ENCODE peak calls at places on chromosomes 5 and 9, in five cellular contexts. N, B, R, G and C are unnamed samples. For H3K4me1, the result is how much of the 10 kb centered on the place peaks cover.

GRCh38 chr9:79215819-79216218 is 355.9 kb upstream of the TLE4 start:
- DNase-seq in N (no peak), B (peak), R (no peak), G (no peak), C (peak)

GRCh38 chr5:147911427-147911826 is 5.1 kb upstream of the C5orf46 start:
- DNase-seq in N (no peak), B (no peak), R (no peak), G (no peak), C (no peak)

GRCh38 chr5:19256036-19256435 is 732.0 kb downstream of the CDH18 start:
- DNase-seq in N (no peak), B (peak), R (no peak), G (no peak), C (no peak)

GRCh38 chr5:96590796-96591195 is 71.4 kb upstream of the CAST start:
- DNase-seq in N (no peak), B (no peak), R (peak), G (no peak), C (peak)

GRCh38 chr9:127574089-127574921 is 37.8 kb upstream of the STXBP1 start:
- DNase-seq in N (no peak), B (no peak), R (no peak), G (peak), C (peak)

GRCh38 chr5:10201223-10201868 is 48.3 kb downstream of the ATPSCKMT start:
- DNase-seq in N (peak), B (no peak), R (peak), G (no peak), C (peak)

GRCh38 chr5:10479226-10479721 is 37.6 kb downstream of the ROPN1L start:
- DNase-seq in N (no peak), B (peak), R (peak), G (peak), C (peak)

GRCh38 chr9:137176302-137177182 is 4.7 kb upstream of the TMEM210 start:
- DNase-seq in N (peak), B (no peak), R (peak), G (no peak), C (peak)

GRCh38 chr5:89067362-89067761 is 184.4 kb upstream of the MEF2C start:
- DNase-seq in N (no peak), B (no peak), R (no peak), G (no peak), C (no peak)

GRCh38 chr5:97838214-97838613 is 655.2 kb upstream of the RIOK2 start:
- DNase-seq in N (no peak), B (peak), R (peak), G (peak), C (peak)

DNA sequence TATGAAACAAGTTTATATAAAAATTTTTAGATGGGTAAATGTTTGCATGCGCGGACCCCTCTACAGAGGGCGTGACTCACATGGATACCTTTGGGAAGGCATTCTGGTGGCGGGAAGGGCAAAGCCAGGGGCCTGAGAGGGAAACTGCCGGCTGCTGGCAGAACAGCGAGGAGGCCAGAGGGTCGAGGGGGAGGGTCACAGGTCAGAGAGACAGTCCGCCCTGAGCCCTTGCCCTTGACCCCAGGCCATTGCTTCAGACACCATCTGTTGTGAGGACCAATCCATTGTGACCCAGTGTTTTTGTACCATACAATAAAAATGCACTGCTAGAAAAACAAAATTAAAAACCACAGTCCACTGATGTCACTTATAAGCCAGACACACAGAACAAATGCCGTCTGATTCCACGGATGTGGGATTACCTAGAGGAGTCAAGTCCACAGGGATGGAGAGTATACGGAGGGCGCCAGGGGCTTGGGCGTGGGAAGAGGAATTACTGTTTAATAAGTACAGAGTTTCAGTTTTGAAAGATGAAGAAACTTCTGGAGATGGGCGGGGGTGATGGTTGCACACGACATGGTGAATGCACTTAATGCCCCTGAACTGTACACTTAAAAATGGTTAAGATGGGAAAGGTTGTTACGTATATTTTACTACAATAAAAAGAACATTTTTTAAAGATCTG is 11.9 kb downstream of the BTNL9 start:
- DNase-seq in N (no peak), B (no peak), R (no peak), G (no peak), C (no peak)
- H3K4me3 ChIP-seq in N (peak), B (no peak), R (no peak), G (no peak), C (peak)

DNA sequence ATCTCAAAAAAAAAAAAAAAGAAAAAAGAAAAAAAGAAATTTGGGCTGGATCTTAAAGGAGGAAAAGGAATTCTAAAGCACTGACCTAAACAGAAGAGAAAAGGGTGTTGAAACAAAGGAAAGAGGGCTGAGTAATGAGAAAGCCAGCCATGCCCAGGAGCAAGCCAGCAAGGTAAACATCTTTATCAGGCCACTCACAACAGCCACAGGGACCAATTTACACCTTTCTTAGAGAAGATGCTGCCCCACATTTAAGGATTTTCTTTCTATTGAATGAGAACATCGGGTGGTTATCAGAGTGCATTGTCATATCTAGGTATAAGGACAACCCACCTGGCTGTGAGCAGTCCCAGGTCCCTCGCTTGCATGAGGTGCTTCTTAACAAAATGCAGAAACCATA is 16.6 kb downstream of the LHFPL2 start:
- DNase-seq in N (no peak), B (no peak), R (no peak), G (no peak), C (no peak)
- H3K4me1 ChIP-seq in N (under half), B (under half), R (under half), G (under half), C (under half)

DNA sequence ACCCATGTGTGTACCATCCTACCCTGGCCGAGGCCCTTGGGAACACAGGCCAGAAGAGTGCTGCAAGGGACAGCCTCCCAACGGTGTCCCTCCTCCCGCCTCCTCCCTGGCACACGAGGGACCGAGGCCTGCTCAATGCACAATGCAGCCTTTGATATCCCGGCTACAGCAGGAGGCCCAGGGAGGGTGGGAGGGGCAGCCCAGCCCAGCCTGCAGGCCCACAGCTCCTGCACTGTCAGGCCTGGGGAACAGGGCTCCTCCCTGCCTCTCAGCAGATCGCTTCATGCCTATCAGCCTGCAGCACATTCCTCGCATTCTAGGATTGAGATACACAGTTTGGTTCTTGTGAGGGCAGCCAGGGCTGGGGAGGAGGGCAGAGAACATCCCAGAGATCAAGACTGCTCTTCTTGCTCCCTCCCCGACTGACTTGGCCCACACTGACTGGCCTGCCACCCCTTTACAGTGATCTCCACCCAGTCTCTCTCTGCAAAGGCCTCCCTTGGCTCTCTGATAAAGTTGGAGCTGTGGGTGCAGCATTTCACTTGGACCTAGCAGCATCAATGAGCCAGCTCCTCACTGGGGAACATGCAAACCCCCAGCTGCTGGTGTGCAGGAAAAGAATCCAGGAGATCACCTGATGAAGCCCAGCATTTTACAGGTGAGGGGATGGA is at the start of gene SH3TC2:
- DNase-seq in N (peak), B (peak), R (peak), G (peak), C (peak)
- H3K9ac ChIP-seq in N (no peak), B (peak), R (no peak), G (peak), C (peak)

GRCh38 chr9:107738789-107739188 is 249.2 kb upstream of the KLF4 start:
- DNase-seq in N (no peak), B (peak), R (peak), G (no peak), C (no peak)

GRCh38 chr9:107735821-107736220 is 246.3 kb upstream of the KLF4 start:
- DNase-seq in N (no peak), B (no peak), R (no peak), G (no peak), C (no peak)

GRCh38 chr9:107739601-107740082 is 250.1 kb upstream of the KLF4 start:
- DNase-seq in N (no peak), B (peak), R (peak), G (peak), C (peak)

GRCh38 chr9:107737987-107738743 is 248.6 kb upstream of the KLF4 start:
- DNase-seq in N (no peak), B (peak), R (peak), G (peak), C (peak)

GRCh38 chr9:107737610-107737986 is 248.0 kb upstream of the KLF4 start:
- DNase-seq in N (no peak), B (no peak), R (no peak), G (no peak), C (no peak)
- H3K4me3 ChIP-seq in N (no peak), B (no peak), R (no peak), G (no peak), C (peak)

GRCh38 chr5:14584848-14585247 is 3.3 kb downstream of the OTULINL start:
- DNase-seq in N (no peak), B (no peak), R (no peak), G (no peak), C (no peak)

GRCh38 chr5:14581891-14582796 is 552 bp downstream of the OTULINL start:
- DNase-seq in N (peak), B (no peak), R (peak), G (peak), C (peak)

GRCh38 chr5:14581333-14581890 is at the start of gene OTULINL:
- DNase-seq in N (peak), B (peak), R (peak), G (peak), C (peak)

GRCh38 chr5:14580037-14581034 is 1.3 kb upstream of the OTULINL start:
- DNase-seq in N (no peak), B (peak), R (peak), G (no peak), C (peak)

DNA sequence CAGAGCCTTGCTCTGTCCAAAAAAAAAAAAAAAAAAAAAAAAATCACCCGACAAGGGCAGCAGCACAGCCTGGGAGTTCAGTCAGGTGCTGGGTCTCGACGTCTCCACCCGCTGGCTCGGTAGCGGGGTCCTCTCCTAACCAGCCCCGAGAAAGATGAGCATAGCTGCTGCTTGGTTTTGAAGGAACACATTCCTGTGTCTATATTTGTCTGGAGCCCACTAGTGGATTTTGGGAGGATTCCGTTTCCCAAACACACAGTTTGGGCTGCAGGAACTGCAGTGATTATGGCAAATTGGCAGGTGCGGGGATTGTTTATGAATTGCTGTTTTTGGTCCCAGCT is 1.2 kb downstream of the OTULINL start:
- DNase-seq in N (no peak), B (no peak), R (no peak), G (no peak), C (peak)
- H3K4me1 ChIP-seq in N (under half), B (under half), R (under half), G (under half), C (under half)

GRCh38 chr5:177403826-177404640 is 3.6 kb upstream of the PFN3 start:
- DNase-seq in N (peak), B (peak), R (peak), G (peak), C (peak)

GRCh38 chr5:177405805-177406204 is 3.6 kb downstream of the F12 start:
- DNase-seq in N (no peak), B (no peak), R (no peak), G (no peak), C (no peak)

GRCh38 chr5:177404641-177405134 is 4.2 kb upstream of the PFN3 start:
- DNase-seq in N (no peak), B (no peak), R (no peak), G (no peak), C (no peak)

GRCh38 chr5:177403194-177403825 is 2.8 kb upstream of the PFN3 start:
- DNase-seq in N (peak), B (no peak), R (no peak), G (peak), C (peak)

DNA sequence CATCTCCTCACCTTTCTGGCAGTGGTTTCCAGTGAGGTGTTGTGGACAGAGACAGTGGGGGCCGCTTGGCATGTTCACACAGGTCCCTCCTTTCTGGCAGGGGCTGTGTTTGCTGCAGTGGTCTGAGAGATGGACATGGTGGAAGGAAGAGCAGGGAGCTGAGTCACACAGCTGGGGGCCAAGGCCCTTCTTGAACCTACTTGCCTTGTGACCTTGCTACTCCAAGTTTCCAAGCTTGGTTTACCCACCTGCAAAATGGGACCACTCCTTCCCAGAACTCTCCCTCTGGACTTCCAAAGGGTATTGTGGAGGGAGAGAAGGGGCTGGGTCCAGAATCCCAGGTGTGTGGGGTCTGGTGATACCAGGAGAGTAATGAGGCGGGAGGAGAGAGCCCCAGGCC is 4.1 kb downstream of the F12 start:
- DNase-seq in N (no peak), B (no peak), R (no peak), G (no peak), C (no peak)
- H3K9ac ChIP-seq in N (no peak), B (no peak), R (no peak), G (no peak), C (no peak)

GRCh38 chr5:1487079-1487764 is 36.5 kb downstream of the LPCAT1 start:
- DNase-seq in N (no peak), B (no peak), R (no peak), G (no peak), C (no peak)

GRCh38 chr5:1490360-1490759 is 33.4 kb downstream of the LPCAT1 start:
- DNase-seq in N (no peak), B (no peak), R (no peak), G (no peak), C (no peak)

GRCh38 chr5:1488882-1489680 is 34.7 kb downstream of the LPCAT1 start:
- DNase-seq in N (no peak), B (peak), R (peak), G (peak), C (peak)

GRCh38 chr5:1492757-1493156 is 31.0 kb downstream of the LPCAT1 start:
- DNase-seq in N (no peak), B (no peak), R (no peak), G (no peak), C (no peak)

DNA sequence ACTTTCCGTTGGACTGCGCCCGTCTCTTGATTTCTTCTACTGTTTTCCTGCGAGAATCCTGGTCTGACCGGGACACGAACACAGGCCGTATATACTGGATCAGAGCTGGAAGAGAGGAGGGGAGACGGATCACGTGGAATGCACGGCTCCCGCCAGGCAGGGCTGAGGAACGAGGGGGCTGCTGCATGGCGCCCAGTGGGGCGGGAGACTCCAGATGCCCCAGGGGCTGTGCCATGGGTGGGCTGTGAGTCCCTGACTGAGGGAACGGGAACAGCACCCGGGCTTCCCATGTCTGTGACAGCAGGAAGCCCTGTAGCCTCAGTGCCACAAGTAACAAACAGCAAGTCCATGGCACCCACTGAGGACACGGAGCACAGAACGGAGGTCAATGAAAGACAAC is 34.0 kb downstream of the LPCAT1 start:
- DNase-seq in N (no peak), B (no peak), R (no peak), G (no peak), C (no peak)
- H3K4me3 ChIP-seq in N (no peak), B (no peak), R (no peak), G (no peak), C (no peak)

DNA sequence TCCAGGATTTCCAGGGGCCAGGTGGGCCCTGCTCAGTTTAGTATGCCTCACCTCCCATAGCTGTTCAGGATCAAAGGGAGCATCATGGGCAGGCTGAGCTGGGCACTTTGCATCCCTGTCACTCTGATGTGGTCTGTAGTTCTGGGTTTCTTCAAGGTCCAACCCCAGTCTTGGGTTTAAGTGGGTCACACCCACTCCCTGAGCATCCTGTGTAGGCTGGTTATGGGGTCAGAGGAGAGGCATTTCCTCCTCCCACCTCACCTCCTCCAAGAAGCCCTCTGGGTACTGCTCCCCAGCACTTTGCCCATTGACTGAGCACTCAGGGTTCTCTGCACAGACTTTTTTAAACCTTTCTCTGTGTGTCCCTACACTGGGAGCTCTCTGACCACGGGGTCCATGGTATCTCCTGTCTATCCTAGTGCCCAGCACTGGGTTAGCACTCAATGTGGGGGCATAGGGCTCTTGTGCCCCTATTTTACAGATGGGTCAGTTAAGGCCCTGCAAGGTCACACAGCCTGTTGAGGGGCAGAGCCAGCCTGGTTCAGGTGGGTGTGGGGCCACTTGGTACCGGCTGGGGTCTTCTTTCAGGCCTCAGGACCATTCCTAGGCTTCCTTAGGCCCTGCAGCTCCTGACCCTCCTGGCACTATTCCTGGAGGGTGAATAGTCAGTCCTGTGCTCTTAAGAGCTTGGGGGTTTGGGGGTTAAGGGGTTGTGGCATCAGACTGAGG is 19.0 kb downstream of the CXXC5 start:
- DNase-seq in N (no peak), B (no peak), R (no peak), G (no peak), C (no peak)
- H3K4me1 ChIP-seq in N (under half), B (half or more), R (under half), G (half or more), C (half or more)

DNA sequence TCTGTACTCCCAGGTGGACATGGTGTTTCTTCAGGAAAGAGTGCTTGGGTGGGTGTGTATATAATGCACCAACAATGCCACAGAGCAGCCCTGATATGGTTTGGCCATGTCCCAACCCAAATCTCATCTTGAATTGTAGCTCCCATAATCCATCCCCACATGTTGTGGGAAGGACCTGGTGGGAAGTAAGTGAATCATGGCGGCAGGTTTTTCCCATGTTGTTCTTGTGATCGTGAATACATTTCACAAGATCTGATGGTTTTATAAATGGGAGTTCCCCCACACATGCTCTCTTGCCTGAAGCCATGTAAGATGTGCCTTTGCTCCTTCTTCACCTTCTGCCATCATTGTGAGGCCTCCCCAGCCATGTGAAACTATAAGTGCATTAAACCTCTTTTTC is 158.5 kb downstream of the NR3C1 start:
- DNase-seq in N (no peak), B (peak), R (no peak), G (peak), C (no peak)
- H3K9ac ChIP-seq in N (no peak), B (peak), R (no peak), G (peak), C (peak)

GRCh38 chr5:181207960-181208253 is 2.9 kb upstream of the TRIM7 start:
- DNase-seq in N (no peak), B (no peak), R (no peak), G (no peak), C (no peak)
- H3K4me3 ChIP-seq in N (peak), B (no peak), R (no peak), G (no peak), C (peak)